ENCODE peak calls at places on chromosomes 12 and 14, in ten cellular contexts. P is HepG2, O is A549, N is SK-N-SH, R is transverse colon, H is H1, M is suprapubic skin, B is stomach, U is ovary, C is GM12878. V is an unnamed sample.

GRCh38 chr14:78141590-78141989 is 28.6 kb upstream of the NRXN3 start:
- DNase-seq in P (no peak), O (no peak), N (no peak), R (no peak), H (no peak), M (no peak), B (no peak), U (no peak), C (no peak), V (no peak)

GRCh38 chr12:100497105-100497795 is 23.6 kb downstream of the NR1H4 start:
- DNase-seq in P (no peak), O (no peak), N (no peak), R (no peak), H (no peak), M (no peak), B (no peak), U (no peak), C (no peak), V (no peak)

GRCh38 chr12:58248599-58248998 is 307.2 kb downstream of the ATP23 start:
- DNase-seq in P (no peak), O (no peak), N (no peak), R (no peak), H (no peak), M (no peak), B (no peak), U (no peak), C (no peak), V (no peak)

GRCh38 chr12:14941369-14941768 is 3.0 kb upstream of the ERP27 start:
- DNase-seq in P (no peak), O (no peak), N (no peak), R (no peak), H (no peak), M (no peak), B (no peak), U (no peak), C (no peak), V (no peak)

GRCh38 chr14:51684760-51685159 is 33.0 kb downstream of the FRMD6 start:
- DNase-seq in P (no peak), O (no peak), N (no peak), R (no peak), H (no peak), M (no peak), B (no peak), U (no peak), C (no peak), V (no peak)

GRCh38 chr14:99513183-99513694 is 32.0 kb downstream of the CCNK start:
- DNase-seq in P (no peak), O (no peak), N (no peak), R (no peak), H (no peak), M (peak), B (no peak), U (peak), C (no peak), V (peak)

GRCh38 chr14:65517635-65518542 is 105.4 kb downstream of the FUT8 start:
- DNase-seq in P (no peak), O (no peak), N (no peak), R (no peak), H (no peak), M (no peak), B (no peak), U (no peak), C (no peak), V (no peak)

GRCh38 chr14:50631408-50631821 is 36.7 kb downstream of the SAV1 start:
- DNase-seq in P (no peak), O (no peak), N (no peak), R (no peak), H (no peak), M (no peak), B (no peak), U (no peak), C (no peak), V (no peak)

GRCh38 chr14:99267871-99268775 is 3.9 kb downstream of the BCL11B start:
- DNase-seq in P (no peak), O (no peak), N (no peak), R (no peak), H (no peak), M (peak), B (no peak), U (no peak), C (no peak), V (no peak)

GRCh38 chr12:19916982-19917381 is 451.4 kb upstream of the PDE3A start:
- DNase-seq in P (no peak), O (no peak), N (no peak), R (no peak), H (no peak), M (no peak), B (no peak), U (no peak), C (no peak), V (no peak)

GRCh38 chr14:94770251-94770749 is 387 bp upstream of the GSC start:
- DNase-seq in P (no peak), O (no peak), N (no peak), R (no peak), H (no peak), M (no peak), B (no peak), U (no peak), C (no peak), V (peak)

GRCh38 chr14:75442642-75443041 is 14.8 kb downstream of the JDP2 start:
- DNase-seq in P (no peak), O (no peak), N (no peak), R (no peak), H (no peak), M (peak), B (no peak), U (no peak), C (no peak), V (no peak)

GRCh38 chr14:24178399-24179178 is 6.7 kb downstream of the REC8 start:
- DNase-seq in P (no peak), O (no peak), N (no peak), R (no peak), H (no peak), M (no peak), B (no peak), U (no peak), C (no peak), V (no peak)

GRCh38 chr12:62581288-62582064 is 114.8 kb downstream of the MON2 start:
- DNase-seq in P (peak), O (peak), N (peak), R (no peak), H (no peak), M (no peak), B (no peak), U (no peak), C (no peak), V (no peak)

GRCh38 chr14:72662213-72662612 is 231.7 kb downstream of the DPF3 start:
- DNase-seq in P (no peak), O (no peak), N (no peak), R (no peak), H (no peak), M (no peak), B (no peak), U (no peak), C (no peak), V (no peak)

GRCh38 chr12:70549340-70550179 is 87.7 kb downstream of the PTPRB start:
- DNase-seq in P (peak), O (peak), N (no peak), R (no peak), H (no peak), M (no peak), B (no peak), U (no peak), C (no peak), V (no peak)

GRCh38 chr14:103556976-103557758 is 5.3 kb downstream of the BAG5 start:
- DNase-seq in P (no peak), O (no peak), N (no peak), R (no peak), H (no peak), M (no peak), B (no peak), U (no peak), C (no peak), V (no peak)

GRCh38 chr14:103847954-103848719 is 762 bp upstream of the PPP1R13B start:
- DNase-seq in P (peak), O (no peak), N (peak), R (peak), H (no peak), M (peak), B (no peak), U (peak), C (no peak), V (no peak)

DNA sequence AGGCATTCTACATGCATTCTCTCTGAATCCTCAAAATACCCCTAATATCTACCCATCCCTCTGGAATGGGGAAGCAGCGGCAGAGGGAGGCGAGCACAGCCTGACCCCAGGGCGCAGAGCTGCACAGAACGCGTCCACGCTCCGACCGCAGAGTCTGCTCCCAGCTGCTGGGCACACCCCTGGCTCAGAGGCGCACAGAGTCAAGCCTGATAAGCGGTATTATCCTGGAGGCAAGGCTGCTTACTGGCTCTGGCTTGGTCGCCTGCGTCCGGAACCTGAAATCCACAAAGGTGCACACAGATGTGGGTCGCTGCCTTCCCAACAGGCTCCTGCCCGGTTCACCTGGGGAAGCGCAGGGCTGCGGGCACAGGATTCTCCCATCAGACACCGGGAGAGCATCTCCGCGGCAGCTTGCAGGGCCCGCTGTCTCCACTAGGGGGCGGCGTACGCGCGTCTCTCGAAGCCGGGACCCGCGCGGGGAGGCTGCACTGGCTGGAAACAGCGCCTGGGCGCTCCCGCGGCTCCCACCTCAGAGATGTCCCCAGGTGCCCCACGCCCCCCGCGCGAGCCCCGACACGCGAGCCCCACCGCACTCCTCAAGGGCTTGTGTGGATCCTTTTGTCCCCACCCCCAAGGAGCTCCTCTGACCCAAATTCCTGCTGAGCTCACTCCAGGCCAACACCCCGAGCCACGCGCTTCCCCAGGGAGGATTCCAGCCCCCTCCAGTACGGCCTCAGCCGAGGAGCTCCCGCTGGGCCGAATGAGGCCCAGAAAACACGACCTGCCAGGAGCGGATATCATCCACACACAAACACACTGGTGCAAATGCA is 120.1 kb upstream of the FZD10 start:
- DNase-seq in P (no peak), O (no peak), N (peak), R (peak), H (no peak), M (peak), B (no peak), U (peak), C (no peak), V (peak)
- TF ChIP-seq CTCF in P (peak), O (peak), N (no peak), R (peak), H (peak), M (peak), B (no peak), U (no peak), C (peak), V (peak)

DNA sequence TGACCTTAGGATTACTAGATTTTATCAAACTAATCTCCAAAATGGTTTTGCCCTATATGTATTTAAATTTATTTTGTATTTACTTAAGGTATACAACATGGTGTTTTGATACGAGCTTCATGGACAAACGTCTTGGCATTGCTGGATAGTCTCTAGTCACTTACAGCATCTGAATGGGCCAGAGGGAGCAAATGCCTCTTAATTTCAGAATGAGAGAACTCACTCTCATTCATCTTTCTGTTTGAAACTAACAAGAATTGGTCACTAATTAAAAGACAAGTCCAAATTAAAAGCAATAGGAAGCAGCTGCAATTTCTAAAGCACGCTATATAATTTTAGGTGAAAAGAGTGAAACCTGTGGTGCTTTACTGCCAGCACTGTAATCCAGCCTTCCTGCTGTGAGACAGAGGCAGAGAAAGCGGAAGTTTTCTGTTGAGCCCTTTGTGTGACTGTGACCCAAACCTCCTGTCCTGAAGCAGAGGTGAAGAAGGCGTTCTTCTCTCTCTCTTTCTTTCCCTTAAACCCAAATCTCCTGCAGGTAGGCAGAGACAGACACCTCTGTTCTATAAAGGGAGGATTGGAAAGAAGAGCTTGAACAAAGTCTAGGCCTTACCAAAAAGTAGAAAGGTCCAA is 184.6 kb upstream of the NAV3 start:
- DNase-seq in P (no peak), O (no peak), N (no peak), R (no peak), H (no peak), M (no peak), B (no peak), U (no peak), C (no peak), V (no peak)
- TF ChIP-seq EP300 in P (no peak), O (no peak), N (no peak), R (no peak), H (no peak), M (no peak), B (no peak), U (no peak), C (no peak), V (no peak)

DNA sequence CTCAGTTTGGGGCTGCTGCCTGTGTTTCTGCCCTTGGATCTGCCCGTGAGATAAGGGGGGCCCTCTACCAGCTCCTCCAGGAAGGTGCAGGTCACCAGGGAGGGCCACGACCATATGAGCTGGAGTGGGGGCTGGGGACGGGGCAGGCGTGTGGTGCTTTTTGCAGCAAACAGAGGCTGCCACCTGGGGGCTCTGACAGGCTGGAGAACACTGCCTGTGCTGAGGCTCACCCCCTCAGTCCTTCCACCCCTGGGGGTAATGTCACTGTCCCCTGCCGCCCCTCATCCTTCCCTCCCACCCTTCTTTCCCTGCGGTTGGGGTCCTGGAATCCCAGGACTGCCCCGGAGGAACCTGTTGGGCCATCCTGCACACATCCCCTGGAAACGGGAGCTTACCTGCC is 3.2 kb downstream of the PLD4 start:
- DNase-seq in P (no peak), O (no peak), N (no peak), R (no peak), H (no peak), M (no peak), B (no peak), U (no peak), C (no peak), V (no peak)
- TF ChIP-seq CTCF in P (no peak), O (no peak), N (no peak), R (no peak), H (no peak), M (no peak), B (no peak), U (no peak), C (no peak), V (no peak)

GRCh38 chr12:91753649-91754048 is 392.0 kb downstream of the BTG1 start:
- DNase-seq in P (no peak), O (no peak), N (no peak), R (no peak), H (no peak), M (no peak), B (no peak), U (no peak), C (no peak), V (no peak)
- TF ChIP-seq EP300 in P (no peak), O (no peak), N (no peak), R (no peak), H (no peak), M (no peak), B (no peak), U (no peak), C (no peak), V (no peak)